ENCODE peak calls at places on chromosome 10, in eight cellular contexts. G, F, L, E, I, W, P and Q are unnamed samples.

GRCh38 chr10:88918506-88918905 is 34.1 kb downstream of the ACTA2 start:
- DNase-seq in G (no peak), F (peak), L (no peak), E (no peak), I (no peak), W (no peak), P (no peak), Q (no peak)

GRCh38 chr10:75347211-75347610 is 54.4 kb downstream of the ZNF503 start:
- DNase-seq in G (no peak), F (no peak), L (no peak), E (no peak), I (peak), W (no peak), P (no peak), Q (no peak)

GRCh38 chr10:14860782-14861181 is 17.9 kb upstream of the SUV39H2 start:
- DNase-seq in G (no peak), F (no peak), L (no peak), E (no peak), I (no peak), W (no peak), P (no peak), Q (no peak)

GRCh38 chr10:103820101-103821062 is 35.0 kb downstream of the SH3PXD2A start:
- DNase-seq in G (no peak), F (peak), L (no peak), E (peak), I (no peak), W (no peak), P (peak), Q (peak)

GRCh38 chr10:9625266-9625776 is 1392.4 kb upstream of the CELF2 start:
- DNase-seq in G (no peak), F (peak), L (no peak), E (no peak), I (no peak), W (no peak), P (no peak), Q (no peak)

GRCh38 chr10:64682043-64682442 is 1160.8 kb downstream of the REEP3 start:
- DNase-seq in G (no peak), F (no peak), L (no peak), E (no peak), I (no peak), W (no peak), P (no peak), Q (no peak)

GRCh38 chr10:37789590-37789989 is 67.8 kb downstream of the ZNF248 start:
- DNase-seq in G (no peak), F (no peak), L (no peak), E (no peak), I (no peak), W (no peak), P (no peak), Q (no peak)

GRCh38 chr10:96789571-96790108 is 42.5 kb upstream of the LCOR start:
- DNase-seq in G (peak), F (no peak), L (no peak), E (no peak), I (no peak), W (no peak), P (no peak), Q (no peak)

GRCh38 chr10:14748471-14748870 is 26.2 kb downstream of the FAM107B start:
- DNase-seq in G (no peak), F (no peak), L (no peak), E (peak), I (no peak), W (no peak), P (no peak), Q (peak)

GRCh38 chr10:24869354-24870016 is 82.9 kb downstream of the PRTFDC1 start:
- DNase-seq in G (no peak), F (peak), L (no peak), E (no peak), I (no peak), W (no peak), P (no peak), Q (no peak)

GRCh38 chr10:61974611-61975010 is 73.1 kb downstream of the ARID5B start:
- DNase-seq in G (no peak), F (peak), L (no peak), E (peak), I (no peak), W (peak), P (peak), Q (peak)

GRCh38 chr10:20105931-20106330 is 289.7 kb downstream of the PLXDC2 start:
- DNase-seq in G (no peak), F (peak), L (no peak), E (no peak), I (no peak), W (no peak), P (no peak), Q (no peak)

GRCh38 chr10:73920084-73920483 is 9.2 kb downstream of the PLAU start:
- DNase-seq in G (no peak), F (no peak), L (peak), E (peak), I (no peak), W (peak), P (peak), Q (peak)

GRCh38 chr10:132591166-132591971 is 53.8 kb downstream of the INPP5A start:
- DNase-seq in G (no peak), F (peak), L (peak), E (peak), I (no peak), W (peak), P (no peak), Q (peak)

GRCh38 chr10:110273474-110273873 is 31.2 kb downstream of the SMNDC1 start:
- DNase-seq in G (no peak), F (peak), L (peak), E (peak), I (peak), W (peak), P (peak), Q (peak)

GRCh38 chr10:83225781-83226180 is 913.5 kb upstream of the GHITM start:
- DNase-seq in G (no peak), F (no peak), L (no peak), E (no peak), I (no peak), W (no peak), P (no peak), Q (no peak)

GRCh38 chr10:132452651-132453469 is 55.9 kb downstream of the PWWP2B start:
- DNase-seq in G (peak), F (peak), L (peak), E (peak), I (no peak), W (peak), P (peak), Q (peak)

GRCh38 chr10:104327745-104328635 is 10.3 kb downstream of the ITPRIP start:
- DNase-seq in G (no peak), F (peak), L (no peak), E (no peak), I (no peak), W (peak), P (no peak), Q (peak)

GRCh38 chr10:125822878-125823662 is at the start of the genes BCCIP and UROS:
- DNase-seq in G (peak), F (peak), L (peak), E (peak), I (peak), W (peak), P (peak), Q (peak)

GRCh38 chr10:125035136-125035535 is 93.2 kb downstream of the ZRANB1 start:
- DNase-seq in G (no peak), F (peak), L (no peak), E (no peak), I (no peak), W (no peak), P (no peak), Q (no peak)

GRCh38 chr10:99369551-99369950 is 40.4 kb downstream of the CNNM1 start:
- DNase-seq in G (no peak), F (peak), L (no peak), E (no peak), I (no peak), W (no peak), P (no peak), Q (no peak)

GRCh38 chr10:7767209-7767608 is 20.6 kb downstream of the KIN start:
- DNase-seq in G (no peak), F (peak), L (no peak), E (no peak), I (no peak), W (no peak), P (no peak), Q (no peak)

GRCh38 chr10:125083576-125083920 is 76.8 kb downstream of the CTBP2 start:
- DNase-seq in G (no peak), F (peak), L (no peak), E (no peak), I (no peak), W (no peak), P (no peak), Q (peak)

GRCh38 chr10:6124666-6125065 is 35.8 kb downstream of the RBM17 start:
- DNase-seq in G (no peak), F (no peak), L (no peak), E (peak), I (no peak), W (peak), P (no peak), Q (peak)

GRCh38 chr10:109374215-109374614 is 549.1 kb downstream of the XPNPEP1 start:
- DNase-seq in G (no peak), F (peak), L (no peak), E (no peak), I (no peak), W (no peak), P (no peak), Q (no peak)

GRCh38 chr10:132478341-132479023 is 59.1 kb upstream of the INPP5A start:
- DNase-seq in G (no peak), F (no peak), L (no peak), E (no peak), I (no peak), W (no peak), P (no peak), Q (peak)

GRCh38 chr10:44316187-44316921 is 68.5 kb downstream of the CXCL12 start:
- DNase-seq in G (peak), F (no peak), L (no peak), E (no peak), I (no peak), W (no peak), P (no peak), Q (no peak)

GRCh38 chr10:44510716-44511115 is 125.8 kb upstream of the CXCL12 start:
- DNase-seq in G (no peak), F (peak), L (no peak), E (no peak), I (no peak), W (no peak), P (no peak), Q (no peak)

GRCh38 chr10:111872591-111872990 is 311.0 kb downstream of the GPAM start:
- DNase-seq in G (no peak), F (no peak), L (no peak), E (no peak), I (no peak), W (no peak), P (no peak), Q (no peak)

GRCh38 chr10:122474145-122474739 is 12.9 kb downstream of the HTRA1 start:
- DNase-seq in G (no peak), F (no peak), L (no peak), E (peak), I (no peak), W (peak), P (peak), Q (no peak)

GRCh38 chr10:62022830-62023229 is 121.3 kb downstream of the ARID5B start:
- DNase-seq in G (no peak), F (no peak), L (no peak), E (no peak), I (no peak), W (no peak), P (no peak), Q (no peak)

GRCh38 chr10:103276251-103276936 is 544 bp upstream of the INA start:
- DNase-seq in G (no peak), F (no peak), L (no peak), E (no peak), I (no peak), W (no peak), P (no peak), Q (no peak)

GRCh38 chr10:28049286-28049685 is 50.4 kb upstream of the ODAD2 start:
- DNase-seq in G (no peak), F (no peak), L (no peak), E (no peak), I (no peak), W (no peak), P (no peak), Q (no peak)

GRCh38 chr10:43198682-43199005 is 60.4 kb downstream of the CSGALNACT2 start:
- DNase-seq in G (no peak), F (no peak), L (no peak), E (no peak), I (no peak), W (no peak), P (no peak), Q (peak)

GRCh38 chr10:44965651-44966097 is 6.1 kb downstream of the RASSF4 start:
- DNase-seq in G (no peak), F (no peak), L (no peak), E (no peak), I (no peak), W (peak), P (no peak), Q (no peak)

GRCh38 chr10:79178614-79179403 is 110.0 kb downstream of the ZMIZ1 start:
- DNase-seq in G (peak), F (peak), L (no peak), E (peak), I (no peak), W (no peak), P (peak), Q (peak)

GRCh38 chr10:121510201-121510771 is 88.0 kb downstream of the FGFR2 start:
- DNase-seq in G (no peak), F (no peak), L (no peak), E (no peak), I (no peak), W (peak), P (peak), Q (peak)

GRCh38 chr10:49614242-49615198 is 683 bp downstream of the CHAT start:
- DNase-seq in G (no peak), F (no peak), L (no peak), E (no peak), I (no peak), W (no peak), P (no peak), Q (peak)

GRCh38 chr10:85542936-85543730 is 823.5 kb downstream of the GRID1 start:
- DNase-seq in G (no peak), F (no peak), L (no peak), E (no peak), I (no peak), W (no peak), P (no peak), Q (no peak)

GRCh38 chr10:17229967-17230682 is 2.1 kb downstream of the VIM start:
- DNase-seq in G (peak), F (peak), L (peak), E (peak), I (peak), W (peak), P (peak), Q (peak)

GRCh38 chr10:117005454-117006055 is 568 bp upstream of the SHTN1 start:
- DNase-seq in G (peak), F (no peak), L (peak), E (peak), I (no peak), W (peak), P (peak), Q (no peak)

GRCh38 chr10:117007080-117007479 is 2.1 kb upstream of the SHTN1 start:
- DNase-seq in G (peak), F (peak), L (no peak), E (no peak), I (no peak), W (no peak), P (no peak), Q (no peak)

GRCh38 chr10:117003336-117003735 is 1.7 kb downstream of the SHTN1 start:
- DNase-seq in G (no peak), F (no peak), L (no peak), E (no peak), I (no peak), W (no peak), P (no peak), Q (no peak)

GRCh38 chr10:117004238-117004626 is 755 bp downstream of the SHTN1 start:
- DNase-seq in G (no peak), F (peak), L (no peak), E (no peak), I (no peak), W (no peak), P (no peak), Q (no peak)

GRCh38 chr10:117004627-117005453 is at the start of gene SHTN1:
- DNase-seq in G (peak), F (peak), L (peak), E (peak), I (no peak), W (peak), P (peak), Q (peak)
- TF ChIP-seq POLR2A in G (peak), F (no peak), L (peak), E (no peak), I (no peak), W (peak), P (peak), Q (peak)

GRCh38 chr10:119652361-119652760 is 1.2 kb downstream of the BAG3 start:
- DNase-seq in G (no peak), F (peak), L (peak), E (no peak), I (no peak), W (no peak), P (no peak), Q (no peak)
- TF ChIP-seq CTCF in G (peak), F (peak), L (no peak), E (peak), I (no peak), W (peak), P (peak), Q (no peak)

DNA sequence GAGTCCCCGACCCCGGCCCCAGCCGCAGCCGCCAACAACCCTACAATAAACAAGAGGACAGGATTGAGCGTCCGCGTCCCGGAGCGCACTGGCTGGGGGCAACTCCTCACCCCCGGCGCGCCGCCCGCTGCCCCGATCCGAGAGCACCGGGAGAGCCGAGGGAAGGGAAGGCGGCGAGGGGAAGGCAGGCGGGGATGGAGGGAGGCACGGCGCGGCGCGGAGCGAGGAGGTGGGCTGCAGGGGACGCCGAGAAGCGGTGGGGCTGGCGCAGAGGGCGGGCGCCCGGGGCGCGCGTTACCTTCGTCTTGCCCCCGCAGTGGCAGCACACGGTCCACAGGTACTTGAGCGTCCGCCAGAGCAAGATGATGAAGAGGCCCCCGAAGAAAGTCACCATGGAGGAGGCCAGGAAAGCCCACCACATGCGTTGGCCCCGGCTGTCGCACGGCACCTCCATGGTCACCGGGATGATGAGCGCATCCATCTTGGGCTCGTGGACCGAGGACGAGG is 588 bp downstream of the KCNMA1 start:
- DNase-seq in G (no peak), F (no peak), L (no peak), E (no peak), I (no peak), W (no peak), P (no peak), Q (peak)
- TF ChIP-seq POLR2A in G (no peak), F (no peak), L (no peak), E (no peak), I (no peak), W (no peak), P (no peak), Q (no peak)

DNA sequence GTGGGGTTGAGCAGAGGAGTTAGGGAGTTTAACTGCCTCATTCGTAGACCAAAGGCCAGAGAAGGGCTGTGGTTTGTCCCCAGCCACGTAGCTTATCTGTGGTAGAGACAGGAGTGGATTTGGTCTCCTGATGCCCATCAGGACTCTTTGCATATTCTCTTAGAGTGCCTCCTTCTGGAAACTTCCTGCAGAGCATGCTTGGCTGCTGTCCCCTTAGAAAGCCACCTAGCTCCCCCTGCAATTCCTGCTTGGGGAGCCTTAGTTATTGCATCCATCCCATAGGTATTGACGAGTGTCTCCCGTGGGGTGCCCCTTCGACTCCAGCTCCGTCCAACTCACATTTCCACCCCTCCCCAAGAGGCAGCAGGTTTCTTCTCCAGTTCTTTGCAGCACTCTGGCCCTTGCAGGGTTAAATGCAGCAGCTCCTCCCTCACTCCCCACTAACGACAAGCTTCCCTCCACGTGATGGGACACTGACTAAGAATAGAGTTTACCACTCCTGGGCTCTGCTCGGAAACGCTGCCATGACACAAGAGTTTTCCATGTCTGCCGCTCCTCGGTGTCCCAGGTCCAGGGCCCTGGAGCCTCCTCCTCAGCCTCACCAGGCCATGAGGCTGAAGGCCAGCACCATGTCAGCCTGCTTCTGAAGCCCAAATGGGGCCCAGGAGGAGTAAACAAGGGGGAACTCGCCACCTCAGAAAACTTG is 147.8 kb upstream of the UNC5B start:
- DNase-seq in G (no peak), F (no peak), L (no peak), E (peak), I (no peak), W (no peak), P (no peak), Q (no peak)
- TF ChIP-seq CTCF in G (peak), F (no peak), L (no peak), E (peak), I (no peak), W (no peak), P (no peak), Q (no peak)

DNA sequence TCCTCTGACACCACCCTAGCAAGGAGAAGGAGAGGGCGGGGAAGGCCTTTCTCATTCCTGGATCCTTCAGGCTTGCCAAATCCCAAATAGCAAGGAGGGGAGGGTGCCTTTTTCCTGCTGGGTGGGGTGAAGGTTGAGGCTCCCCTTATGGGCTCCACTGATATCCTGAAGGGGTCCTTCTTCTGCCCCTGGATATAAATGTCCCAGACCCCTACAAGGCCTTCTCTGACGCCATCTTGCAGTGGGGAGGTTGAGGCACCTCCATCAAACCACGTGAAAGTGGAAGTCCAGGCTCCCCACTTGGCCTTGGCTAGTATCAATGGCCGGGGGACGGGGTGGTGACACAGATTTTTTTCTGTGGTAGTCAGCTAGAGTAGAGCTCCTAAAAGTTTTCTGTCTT is 371.3 kb downstream of the GLRX3 start:
- DNase-seq in G (no peak), F (no peak), L (no peak), E (no peak), I (peak), W (no peak), P (no peak), Q (no peak)
- TF ChIP-seq POLR2A in G (no peak), F (no peak), L (no peak), E (no peak), I (no peak), W (no peak), P (no peak), Q (no peak)

DNA sequence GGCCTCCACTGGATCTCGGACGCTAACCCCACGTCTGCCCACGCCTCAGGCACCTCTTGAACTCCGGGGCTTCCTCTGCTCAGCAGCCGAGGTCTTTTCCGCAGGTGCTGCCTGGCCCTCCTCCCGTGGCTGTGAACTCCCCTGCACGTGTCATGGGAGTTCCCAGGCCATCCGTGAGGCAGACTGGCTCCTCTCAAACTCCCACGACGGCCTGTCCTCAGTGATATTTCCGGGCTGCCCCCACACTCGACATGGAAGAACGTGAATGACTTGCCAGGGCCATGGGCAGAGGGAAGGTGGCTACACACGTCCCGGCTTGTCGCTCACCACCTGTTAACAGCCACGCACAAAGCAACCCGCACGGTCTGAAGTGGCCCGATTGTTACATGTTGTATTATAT is 110.9 kb downstream of the ADARB2 start:
- DNase-seq in G (no peak), F (no peak), L (no peak), E (no peak), I (no peak), W (no peak), P (no peak), Q (peak)
- TF ChIP-seq CTCF in G (no peak), F (no peak), L (no peak), E (no peak), I (no peak), W (no peak), P (no peak), Q (no peak)

GRCh38 chr10:101066146-101066889 is 4.5 kb downstream of the KAZALD1 start:
- DNase-seq in G (peak), F (peak), L (peak), E (peak), I (no peak), W (peak), P (peak), Q (peak)
- TF ChIP-seq POLR2A in G (peak), F (no peak), L (peak), E (peak), I (no peak), W (no peak), P (peak), Q (peak)